ENCODE peak calls at places on chromosomes 4 and X, in four cellular contexts. One of them, this sample, is unnamed.

GRCh38 chr4:186920486-186920885 is 196.8 kb upstream of the FAT1 start:
- DNase-seq in HepG2: no peak
- DNase-seq in fibroblast of pulmonary artery: peak
- DNase-seq in NB4: no peak
- DNase-seq in this sample: no peak

GRCh38 chr4:141569141-141569540 is 67.2 kb upstream of the IL15 start:
- DNase-seq in HepG2: no peak
- DNase-seq in fibroblast of pulmonary artery: peak
- DNase-seq in NB4: no peak
- DNase-seq in this sample: no peak

GRCh38 chr4:26105815-26106699 is 192.0 kb downstream of the SMIM20 start:
- DNase-seq in HepG2: no peak
- DNase-seq in fibroblast of pulmonary artery: peak
- DNase-seq in NB4: no peak
- DNase-seq in this sample: no peak

GRCh38 chrX:72396117-72396516 is 90.4 kb upstream of the CITED1 start:
- DNase-seq in HepG2: no peak
- DNase-seq in fibroblast of pulmonary artery: no peak
- DNase-seq in NB4: no peak
- DNase-seq in this sample: no peak

GRCh38 chrX:82912401-82912800 is 595.7 kb upstream of the POU3F4 start:
- DNase-seq in HepG2: no peak
- DNase-seq in fibroblast of pulmonary artery: no peak
- DNase-seq in NB4: no peak
- DNase-seq in this sample: no peak

GRCh38 chrX:103467156-103467555 is 52.1 kb downstream of the RAB40A start:
- DNase-seq in HepG2: no peak
- DNase-seq in fibroblast of pulmonary artery: no peak
- DNase-seq in NB4: no peak
- DNase-seq in this sample: no peak

GRCh38 chrX:18424482-18425198 is 768 bp upstream of the CDKL5 start:
- DNase-seq in HepG2: no peak
- DNase-seq in fibroblast of pulmonary artery: peak
- DNase-seq in NB4: peak
- DNase-seq in this sample: peak

GRCh38 chrX:73916931-73917657 is 354.1 kb downstream of the CHIC1 start:
- DNase-seq in HepG2: no peak
- DNase-seq in fibroblast of pulmonary artery: peak
- DNase-seq in NB4: peak
- DNase-seq in this sample: no peak

GRCh38 chr4:156673483-156673882 is 298.1 kb downstream of the PDGFC start:
- DNase-seq in HepG2: no peak
- DNase-seq in fibroblast of pulmonary artery: peak
- DNase-seq in NB4: no peak
- DNase-seq in this sample: no peak

GRCh38 chrX:141176586-141177451 is at the start of gene LDOC1:
- DNase-seq in HepG2: no peak
- DNase-seq in fibroblast of pulmonary artery: peak
- DNase-seq in NB4: no peak
- DNase-seq in this sample: no peak

GRCh38 chrX:68488657-68489056 is 10.2 kb upstream of the YIPF6 start:
- DNase-seq in HepG2: peak
- DNase-seq in fibroblast of pulmonary artery: no peak
- DNase-seq in NB4: no peak
- DNase-seq in this sample: no peak

GRCh38 chr4:128831526-128832252 is 22.2 kb downstream of the JADE1 start:
- DNase-seq in HepG2: peak
- DNase-seq in fibroblast of pulmonary artery: peak
- DNase-seq in NB4: no peak
- DNase-seq in this sample: no peak

GRCh38 chrX:68827848-68828562 is 816 bp upstream of the EFNB1 start:
- DNase-seq in HepG2: peak
- DNase-seq in fibroblast of pulmonary artery: peak
- DNase-seq in NB4: peak
- DNase-seq in this sample: peak

GRCh38 chrX:37759878-37760418 is 19.9 kb upstream of the CYBB start:
- DNase-seq in HepG2: no peak
- DNase-seq in fibroblast of pulmonary artery: no peak
- DNase-seq in NB4: no peak
- DNase-seq in this sample: no peak

GRCh38 chrX:23202316-23202715 is 132.3 kb upstream of the PTCHD1 start:
- DNase-seq in HepG2: no peak
- DNase-seq in fibroblast of pulmonary artery: no peak
- DNase-seq in NB4: no peak
- DNase-seq in this sample: no peak

GRCh38 chr4:5752803-5753184 is 41.8 kb downstream of the EVC start:
- DNase-seq in HepG2: no peak
- DNase-seq in fibroblast of pulmonary artery: no peak
- DNase-seq in NB4: no peak
- DNase-seq in this sample: no peak

GRCh38 chrX:34563061-34563460 is 94.0 kb downstream of the TMEM47 start:
- DNase-seq in HepG2: no peak
- DNase-seq in fibroblast of pulmonary artery: no peak
- DNase-seq in NB4: no peak
- DNase-seq in this sample: no peak

GRCh38 chrX:144334577-144334976 is 450.7 kb downstream of the UBE2NL start:
- DNase-seq in HepG2: no peak
- DNase-seq in fibroblast of pulmonary artery: no peak
- DNase-seq in NB4: peak
- DNase-seq in this sample: no peak

GRCh38 chrX:103774070-103774642 is 2.5 kb upstream of the PLP1 start:
- DNase-seq in HepG2: peak
- DNase-seq in fibroblast of pulmonary artery: peak
- DNase-seq in NB4: peak
- DNase-seq in this sample: peak

GRCh38 chr4:3816983-3817382 is 50.8 kb downstream of the ADRA2C start:
- DNase-seq in HepG2: no peak
- DNase-seq in fibroblast of pulmonary artery: no peak
- DNase-seq in NB4: no peak
- DNase-seq in this sample: no peak

GRCh38 chr4:39522068-39522467 is 5.2 kb downstream of the UGDH start:
- DNase-seq in HepG2: no peak
- DNase-seq in fibroblast of pulmonary artery: no peak
- DNase-seq in NB4: no peak
- DNase-seq in this sample: no peak

GRCh38 chr4:90958256-90958895 is 831.2 kb downstream of the CCSER1 start:
- DNase-seq in HepG2: no peak
- DNase-seq in fibroblast of pulmonary artery: peak
- DNase-seq in NB4: no peak
- DNase-seq in this sample: no peak

GRCh38 chr4:22668301-22668700 is 24.4 kb upstream of the GBA3 start:
- DNase-seq in HepG2: no peak
- DNase-seq in fibroblast of pulmonary artery: peak
- DNase-seq in NB4: no peak
- DNase-seq in this sample: peak

GRCh38 chr4:112371361-112371760 is 74.2 kb downstream of the ALPK1 start:
- DNase-seq in HepG2: no peak
- DNase-seq in fibroblast of pulmonary artery: no peak
- DNase-seq in NB4: no peak
- DNase-seq in this sample: no peak

GRCh38 chrX:155148724-155149537 is 67.3 kb upstream of the VBP1 start:
- DNase-seq in HepG2: peak
- DNase-seq in fibroblast of pulmonary artery: peak
- DNase-seq in NB4: peak
- DNase-seq in this sample: peak

GRCh38 chrX:153708415-153708814 is 15.8 kb downstream of the BCAP31 start:
- DNase-seq in HepG2: peak
- DNase-seq in fibroblast of pulmonary artery: peak
- DNase-seq in NB4: peak
- DNase-seq in this sample: peak

GRCh38 chrX:153706799-153707198 is 17.4 kb downstream of the BCAP31 start:
- DNase-seq in HepG2: no peak
- DNase-seq in fibroblast of pulmonary artery: no peak
- DNase-seq in NB4: no peak
- DNase-seq in this sample: no peak

GRCh38 chrX:153704021-153704526 is 16.3 kb downstream of the SLC6A8 start:
- DNase-seq in HepG2: no peak
- DNase-seq in fibroblast of pulmonary artery: no peak
- DNase-seq in NB4: no peak
- DNase-seq in this sample: no peak

GRCh38 chrX:153709726-153710674 is 14.2 kb downstream of the BCAP31 start:
- DNase-seq in HepG2: no peak
- DNase-seq in fibroblast of pulmonary artery: no peak
- DNase-seq in NB4: no peak
- DNase-seq in this sample: no peak

GRCh38 chrX:153707406-153707805 is 16.8 kb downstream of the BCAP31 start:
- DNase-seq in HepG2: no peak
- DNase-seq in fibroblast of pulmonary artery: no peak
- DNase-seq in NB4: no peak
- DNase-seq in this sample: no peak
- H3K4me3 ChIP-seq in HepG2: no peak
- H3K4me3 ChIP-seq in fibroblast of pulmonary artery: no peak
- H3K4me3 ChIP-seq in NB4: no peak
- H3K4me3 ChIP-seq in this sample: no peak

GRCh38 chr4:168318266-168318895 is at the start of gene DDX60:
- DNase-seq in HepG2: peak
- DNase-seq in fibroblast of pulmonary artery: peak
- DNase-seq in NB4: peak
- DNase-seq in this sample: peak
- TF ChIP-seq CTCF in HepG2: peak
- TF ChIP-seq CTCF in fibroblast of pulmonary artery: peak
- TF ChIP-seq CTCF in NB4: peak
- TF ChIP-seq CTCF in this sample: peak

GRCh38 chr4:184537269-184538022 is 63.1 kb upstream of the IRF2 start:
- DNase-seq in HepG2: peak
- DNase-seq in fibroblast of pulmonary artery: peak
- DNase-seq in NB4: peak
- DNase-seq in this sample: peak

GRCh38 chr4:184538023-184538599 is 63.8 kb upstream of the IRF2 start:
- DNase-seq in HepG2: peak
- DNase-seq in fibroblast of pulmonary artery: peak
- DNase-seq in NB4: peak
- DNase-seq in this sample: peak

GRCh38 chr4:184534511-184535391 is 60.4 kb upstream of the IRF2 start:
- DNase-seq in HepG2: peak
- DNase-seq in fibroblast of pulmonary artery: peak
- DNase-seq in NB4: peak
- DNase-seq in this sample: peak

GRCh38 chr4:184536881-184537248 is 62.5 kb upstream of the IRF2 start:
- DNase-seq in HepG2: no peak
- DNase-seq in fibroblast of pulmonary artery: no peak
- DNase-seq in NB4: no peak
- DNase-seq in this sample: peak

DNA sequence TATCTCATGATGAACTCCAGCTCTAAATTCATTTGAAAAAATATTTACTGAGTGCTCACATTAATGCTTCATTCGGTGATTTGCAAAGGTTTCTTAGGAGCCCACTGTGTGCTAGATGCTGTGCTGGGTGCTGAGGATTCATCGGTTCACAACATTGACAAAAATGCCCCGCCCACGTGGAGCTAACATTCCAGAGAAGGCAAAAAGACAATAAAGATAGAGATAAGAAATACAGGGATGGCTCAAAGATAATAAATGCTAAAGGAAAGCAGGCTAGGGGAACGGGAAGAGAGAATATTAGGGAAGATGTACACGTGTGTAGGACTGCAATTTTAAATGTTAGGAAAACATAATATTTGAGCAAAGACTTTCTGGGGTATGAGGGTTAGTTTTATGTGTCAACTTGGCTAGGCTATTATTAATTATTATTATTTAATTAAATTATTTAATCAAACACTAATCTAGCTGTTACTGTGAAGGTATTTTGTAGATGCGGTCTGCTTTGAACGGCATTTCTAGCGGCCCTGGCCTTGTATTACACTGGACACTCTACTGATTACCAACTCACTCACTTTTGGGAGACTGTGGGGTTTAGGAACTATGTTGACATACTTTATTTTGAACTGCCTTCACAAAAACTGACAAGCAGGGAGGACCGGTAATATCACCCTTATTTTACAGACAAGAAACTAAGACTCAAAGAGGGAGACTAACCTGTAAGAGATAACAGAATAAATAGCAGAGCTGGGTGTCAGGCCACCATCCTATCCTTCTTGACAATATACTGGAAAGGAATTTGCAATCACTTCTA is 61.9 kb upstream of the IRF2 start:
- DNase-seq in HepG2: no peak
- DNase-seq in fibroblast of pulmonary artery: no peak
- DNase-seq in NB4: no peak
- DNase-seq in this sample: peak
- H3K4me3 ChIP-seq in HepG2: peak
- H3K4me3 ChIP-seq in fibroblast of pulmonary artery: peak
- H3K4me3 ChIP-seq in NB4: peak
- H3K4me3 ChIP-seq in this sample: peak

GRCh38 chrX:20739038-20739745 is 472.5 kb upstream of the RPS6KA3 start:
- DNase-seq in HepG2: no peak
- DNase-seq in fibroblast of pulmonary artery: no peak
- DNase-seq in NB4: no peak
- DNase-seq in this sample: no peak
- TF ChIP-seq CTCF in HepG2: no peak
- TF ChIP-seq CTCF in fibroblast of pulmonary artery: no peak
- TF ChIP-seq CTCF in NB4: no peak
- TF ChIP-seq CTCF in this sample: no peak

DNA sequence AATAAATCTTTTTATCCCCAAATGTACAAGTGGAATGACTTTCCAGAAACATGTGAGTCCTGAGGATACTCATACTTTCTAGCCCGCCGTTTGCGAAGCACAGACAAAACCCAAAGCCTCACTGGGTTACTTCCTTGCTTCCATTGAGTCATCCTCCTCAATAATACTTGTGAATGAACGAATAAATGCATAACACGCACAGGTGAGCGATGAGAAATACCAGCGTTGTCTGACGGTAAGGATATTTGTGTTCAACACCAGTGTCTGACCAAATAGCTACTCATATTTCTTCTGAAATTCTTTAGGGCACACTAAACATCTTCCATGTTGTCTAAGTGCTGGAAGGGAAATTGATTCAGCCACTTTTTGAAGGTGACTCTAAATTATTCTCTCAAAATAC is 36.0 kb downstream of the CCNG2 start:
- DNase-seq in HepG2: no peak
- DNase-seq in fibroblast of pulmonary artery: no peak
- DNase-seq in NB4: no peak
- DNase-seq in this sample: no peak
- H3K4me3 ChIP-seq in HepG2: no peak
- H3K4me3 ChIP-seq in fibroblast of pulmonary artery: no peak
- H3K4me3 ChIP-seq in NB4: peak
- H3K4me3 ChIP-seq in this sample: peak

DNA sequence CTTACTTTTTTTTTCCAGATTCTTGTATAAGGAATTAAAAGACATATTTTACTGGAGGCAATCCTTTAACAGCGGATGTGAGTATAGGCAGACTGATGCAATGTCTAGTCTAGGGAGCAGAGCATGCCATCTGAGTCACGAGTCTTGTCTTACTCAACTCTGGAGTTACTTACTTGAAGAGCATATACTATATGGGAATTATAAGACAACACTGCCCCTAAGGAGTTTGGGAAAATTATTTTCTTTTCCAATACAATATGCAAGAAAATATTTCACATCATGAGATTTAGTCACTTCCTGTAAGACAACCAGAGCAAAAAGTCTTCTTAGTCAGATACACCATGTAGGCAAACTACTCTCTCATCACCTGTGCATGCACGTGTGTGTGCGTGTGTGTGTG is 537.3 kb upstream of the FTHL17 start:
- DNase-seq in HepG2: no peak
- DNase-seq in fibroblast of pulmonary artery: peak
- DNase-seq in NB4: peak
- DNase-seq in this sample: no peak
- TF ChIP-seq CTCF in HepG2: no peak
- TF ChIP-seq CTCF in fibroblast of pulmonary artery: no peak
- TF ChIP-seq CTCF in NB4: no peak
- TF ChIP-seq CTCF in this sample: no peak

GRCh38 chr4:184383497-184384055 is 90.8 kb downstream of the IRF2 start:
- DNase-seq in HepG2: peak
- DNase-seq in fibroblast of pulmonary artery: peak
- DNase-seq in NB4: no peak
- DNase-seq in this sample: no peak
- H3K4me3 ChIP-seq in HepG2: no peak
- H3K4me3 ChIP-seq in fibroblast of pulmonary artery: peak
- H3K4me3 ChIP-seq in NB4: peak
- H3K4me3 ChIP-seq in this sample: peak

This sample was measured in GM12865.